ENCODE peak calls at places on chromosome 13, in nine cellular contexts. A is pancreas, V is neural crest cell, C is astrocyte, I is foreskin keratinocyte, Y is heart left ventricle, B is lower leg skin, Z is Peyer's patch, G is uterus. S is an unnamed sample.

GRCh38 chr13:36026556-36026955 is 104.6 kb downstream of the DCLK1 start:
- DNase-seq in C (no peak), Z (no peak), A (no peak), B (no peak), Y (no peak), V (no peak), G (no peak), I (no peak), S (no peak)

GRCh38 chr13:102042746-102043145 is 359.1 kb downstream of the FGF14 start:
- DNase-seq in C (no peak), A (no peak), I (no peak), B (no peak), Y (no peak), V (no peak), Z (no peak), G (no peak), S (no peak)

GRCh38 chr13:104011505-104012270 is 945.5 kb upstream of the SLC10A2 start:
- DNase-seq in Z (no peak), C (peak; percentile 36), G (no peak), B (peak; percentile 17), V (no peak), A (no peak), Y (no peak), I (no peak), S (peak; percentile 43)

GRCh38 chr13:28475916-28476725 is 18.8 kb downstream of the FLT1 start:
- DNase-seq in A (no peak), Z (no peak), G (no peak), B (no peak), C (peak; percentile 89), Y (no peak), V (no peak), I (peak; percentile 48), S (no peak)

GRCh38 chr13:47572375-47572774 is 428.7 kb downstream of the SUCLA2 start:
- DNase-seq in G (no peak), V (no peak), Y (no peak), A (no peak), C (no peak), B (no peak), I (no peak), Z (no peak), S (no peak)

GRCh38 chr13:54750521-54750920 is 1721.9 kb downstream of the OLFM4 start:
- DNase-seq in V (no peak), C (no peak), A (peak; percentile 54), Y (no peak), Z (no peak), I (no peak), B (no peak), G (no peak), S (no peak)

GRCh38 chr13:112756967-112757758 is 67.3 kb downstream of the ATP11A start:
- DNase-seq in V (peak; percentile 41), Z (no peak), G (no peak), Y (peak; percentile 4), A (no peak), I (no peak), C (no peak), B (no peak), S (no peak)

GRCh38 chr13:100051070-100051469 is 37.8 kb upstream of the PCCA start:
- DNase-seq in V (no peak), G (no peak), C (no peak), Z (no peak), A (no peak), I (no peak), B (no peak), Y (no peak), S (no peak)

GRCh38 chr13:98033277-98034247 is 80.1 kb downstream of the IPO5 start:
- DNase-seq in Y (no peak), C (peak; percentile 25), Z (no peak), V (peak; percentile 26), A (no peak), B (no peak), I (peak; percentile 42), G (peak; percentile 23), S (no peak)

GRCh38 chr13:80105350-80105749 is 235.6 kb downstream of the SPRY2 start:
- DNase-seq in Z (no peak), B (no peak), Y (no peak), A (no peak), V (no peak), G (no peak), C (no peak), I (no peak), S (no peak)

DNA sequence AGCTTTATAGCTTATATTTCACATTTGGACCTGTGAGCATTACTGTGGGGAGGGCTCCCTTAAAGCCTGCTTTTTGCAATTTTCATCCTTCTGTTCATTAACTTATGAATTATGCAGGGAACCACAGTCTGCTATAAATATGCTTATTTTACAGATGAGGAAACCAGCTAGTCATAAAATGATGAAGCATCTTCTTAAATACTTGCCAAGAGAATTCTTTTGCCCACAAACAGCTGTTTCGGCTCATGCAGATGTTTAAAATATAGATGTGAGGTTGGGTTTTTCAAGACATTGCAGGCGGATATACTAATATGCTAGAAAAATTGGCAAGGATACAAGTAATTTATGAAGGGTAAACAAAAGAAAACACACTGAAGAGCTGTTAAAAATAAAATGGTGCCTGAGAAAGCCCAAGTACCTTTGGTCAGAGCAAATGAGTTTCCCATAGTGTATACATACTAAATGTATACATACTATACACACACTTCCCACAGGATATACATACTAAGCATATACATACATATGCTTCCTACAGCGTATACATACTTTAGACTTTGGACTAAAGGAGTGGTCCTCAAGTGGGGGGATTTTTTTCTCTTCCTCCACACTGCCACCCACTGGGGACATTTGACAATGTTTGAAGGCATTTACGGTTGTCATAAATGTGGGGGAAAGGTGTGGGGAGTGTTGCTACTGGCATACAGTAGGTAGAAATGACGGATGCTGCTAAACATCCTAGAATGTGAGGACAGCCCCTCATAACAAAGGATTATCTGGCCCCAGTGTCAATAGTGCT is 164.9 kb upstream of the CSNK1A1L start:
- DNase-seq in I (no peak), C (no peak), Z (no peak), B (no peak), A (no peak), Y (no peak), V (no peak), G (no peak), S (no peak)
- TF ChIP-seq CTCF in I (no peak), C (no peak), Z (no peak), B (no peak), A (no peak), Y (no peak), V (no peak), G (no peak), S (no peak)

GRCh38 chr13:96093296-96094006 is 3.5 kb downstream of the HS6ST3 start:
- DNase-seq in Y (no peak), C (no peak), G (no peak), A (no peak), B (no peak), I (no peak), V (no peak), Z (no peak), S (no peak)

GRCh38 chr13:96089749-96090239 is at the start of gene HS6ST3:
- DNase-seq in V (peak; percentile 20), Y (peak; percentile 16), A (peak; percentile 87), Z (no peak), C (no peak), I (no peak), B (no peak), G (peak; percentile 20), S (no peak)

GRCh38 chr13:96091932-96092253 is 2.0 kb downstream of the HS6ST3 start:
- DNase-seq in G (no peak), Z (no peak), V (no peak), Y (no peak), A (no peak), C (no peak), B (no peak), I (no peak), S (no peak)

GRCh38 chr13:96090240-96091101 is 564 bp downstream of the HS6ST3 start:
- DNase-seq in B (no peak), C (no peak), A (peak; percentile 77), V (peak; percentile 14), I (no peak), Z (no peak), G (peak; percentile 17), Y (no peak), S (no peak)

GRCh38 chr13:96091164-96091931 is 1.4 kb downstream of the HS6ST3 start:
- DNase-seq in B (no peak), G (peak; percentile 33), A (peak; percentile 74), I (no peak), Z (peak; percentile 49), Y (no peak), V (peak; percentile 19), C (no peak), S (peak; percentile 34)
- TF ChIP-seq CTCF in B (no peak), G (no peak), A (no peak), I (no peak), Z (no peak), Y (no peak), V (no peak), C (no peak), S (no peak)

DNA sequence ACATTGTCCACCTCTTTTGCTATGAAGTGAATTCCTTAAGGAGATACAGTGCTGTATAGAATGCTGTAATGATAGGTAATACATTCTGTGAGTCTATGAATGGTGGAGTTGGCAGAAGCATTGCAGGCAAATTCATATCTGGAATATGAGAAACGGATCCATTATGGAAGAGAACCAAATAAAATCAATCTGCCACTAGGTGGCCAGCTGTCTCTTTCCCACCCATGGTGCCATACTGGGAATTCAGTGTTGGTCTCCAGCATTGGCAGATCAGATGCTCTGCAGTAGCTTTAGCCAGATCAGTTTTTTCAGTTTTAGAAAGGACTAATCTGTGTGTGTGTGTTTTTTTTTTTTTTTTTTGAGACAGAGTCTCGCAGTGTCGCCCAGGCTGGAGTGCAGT is 27.6 kb downstream of the DNAJC3 start:
- DNase-seq in B (no peak), G (no peak), Y (no peak), I (no peak), C (no peak), V (no peak), A (no peak), Z (no peak), S (no peak)
- TF ChIP-seq CTCF in B (no peak), G (no peak), Y (no peak), I (peak; percentile 51), C (peak; percentile 18), V (peak; percentile 47), A (peak; percentile 10), Z (no peak), S (no peak)

GRCh38 chr13:26128676-26129075 is 76.9 kb upstream of the SHISA2 start:
- DNase-seq in Y (no peak), C (no peak), Z (no peak), V (no peak), G (no peak), I (no peak), B (no peak), A (no peak), S (no peak)

GRCh38 chr13:26133286-26133685 is 81.5 kb upstream of the SHISA2 start:
- DNase-seq in Y (no peak), V (no peak), G (no peak), B (no peak), C (no peak), I (no peak), Z (no peak), A (no peak), S (no peak)

GRCh38 chr13:26133851-26134250 is 82.0 kb upstream of the SHISA2 start:
- DNase-seq in Z (no peak), I (no peak), C (no peak), G (no peak), Y (no peak), V (no peak), B (no peak), A (no peak), S (no peak)

DNA sequence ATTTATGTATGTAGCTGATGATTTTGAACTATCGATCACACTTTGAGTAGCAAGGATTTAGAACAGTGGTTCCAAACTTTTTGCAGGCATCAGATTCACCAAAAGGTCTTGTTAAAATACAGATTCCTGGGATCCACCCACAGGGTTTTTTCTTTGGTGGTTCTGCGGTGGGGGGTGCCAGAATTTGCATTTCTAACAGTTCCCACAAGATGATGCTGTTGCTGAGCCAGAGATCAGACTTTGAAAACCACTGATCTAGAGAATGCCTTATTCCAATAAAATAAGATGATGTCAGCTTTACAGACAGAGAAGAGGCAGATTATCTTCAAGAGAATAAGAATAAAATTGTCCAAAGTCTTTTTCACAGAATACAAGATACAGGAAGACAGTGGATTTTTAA is 80.9 kb upstream of the SHISA2 start:
- DNase-seq in Y (no peak), Z (no peak), A (no peak), B (no peak), I (no peak), V (no peak), G (no peak), C (peak; percentile 1), S (no peak)
- TF ChIP-seq CTCF in Y (peak; percentile 30), Z (no peak), A (no peak), B (no peak), I (peak; percentile 36), V (no peak), G (no peak), C (peak; percentile 13), S (no peak)

S was measured in ovary.